ENCODE peak calls at places on chromosomes 7 and 10, in six cellular contexts. P, F, G, M, S and D are unnamed samples.

GRCh38 chr10:93222211-93222754 is 148.6 kb downstream of the CYP26A1 start:
- DNase-seq in P (no peak), F (no peak), G (no peak), M (no peak), S (no peak), D (no peak)

GRCh38 chr7:136940917-136941316 is 72.5 kb downstream of the CHRM2 start:
- DNase-seq in P (no peak), F (no peak), G (no peak), M (no peak), S (no peak), D (no peak)

GRCh38 chr10:63738410-63738809 is 217.2 kb downstream of the REEP3 start:
- DNase-seq in P (peak), F (no peak), G (no peak), M (no peak), S (no peak), D (no peak)

GRCh38 chr10:75126277-75126676 is 14.8 kb downstream of the SAMD8 start:
- DNase-seq in P (no peak), F (no peak), G (no peak), M (no peak), S (no peak), D (no peak)

GRCh38 chr10:2986341-2986933 is 80.9 kb upstream of the PFKP start:
- DNase-seq in P (peak), F (no peak), G (no peak), M (no peak), S (no peak), D (no peak)

GRCh38 chr7:20647908-20648776 is 32.7 kb downstream of the ABCB5 start:
- DNase-seq in P (peak), F (no peak), G (no peak), M (peak), S (no peak), D (no peak)

GRCh38 chr10:32070645-32071044 is 14.4 kb upstream of the KIF5B start:
- DNase-seq in P (no peak), F (no peak), G (no peak), M (no peak), S (no peak), D (no peak)

GRCh38 chr10:86782691-86783418 is 26.4 kb downstream of the BMPR1A start:
- DNase-seq in P (no peak), F (no peak), G (no peak), M (no peak), S (no peak), D (no peak)

GRCh38 chr10:132835848-132836233 is 49.9 kb upstream of the NKX6-2 start:
- DNase-seq in P (no peak), F (no peak), G (no peak), M (no peak), S (no peak), D (no peak)

GRCh38 chr10:80506836-80507483 is 30.7 kb upstream of the SH2D4B start:
- DNase-seq in P (no peak), F (no peak), G (no peak), M (no peak), S (no peak), D (no peak)

GRCh38 chr10:104937528-104937927 is 296.4 kb downstream of the SORCS3 start:
- DNase-seq in P (peak), F (no peak), G (peak), M (no peak), S (no peak), D (no peak)

GRCh38 chr10:44183667-44184632 is 200.9 kb downstream of the CXCL12 start:
- DNase-seq in P (no peak), F (no peak), G (peak), M (no peak), S (no peak), D (no peak)